ENCODE peak calls at places on chromosomes 6 and 20, in ten cellular contexts. One of them, this sample, is unnamed.

GRCh38 chr6:25601797-25602679 is 50.0 kb upstream of the SCGN start:
- DNase-seq in pancreas: no peak
- DNase-seq in GM12878: no peak
- DNase-seq in cardiac muscle cell: peak; percentile 80
- DNase-seq in neural progenitor cell: peak; percentile 75
- DNase-seq in naive thymus-derived CD4-positive, alpha-beta T cell: peak; percentile 47
- DNase-seq in trophoblast cell: no peak
- DNase-seq in lower lobe of right lung: no peak
- DNase-seq in heart right ventricle: no peak
- DNase-seq in SJSA1: no peak
- DNase-seq in this sample: no peak

GRCh38 chr6:129543981-129544380 is 166.0 kb downstream of the ARHGAP18 start:
- DNase-seq in pancreas: no peak
- DNase-seq in GM12878: no peak
- DNase-seq in cardiac muscle cell: peak; percentile 20
- DNase-seq in neural progenitor cell: no peak
- DNase-seq in naive thymus-derived CD4-positive, alpha-beta T cell: no peak
- DNase-seq in trophoblast cell: no peak
- DNase-seq in lower lobe of right lung: no peak
- DNase-seq in heart right ventricle: no peak
- DNase-seq in SJSA1: no peak
- DNase-seq in this sample: no peak

GRCh38 chr6:37882724-37883413 is 63.3 kb downstream of the ZFAND3 start:
- DNase-seq in pancreas: no peak
- DNase-seq in GM12878: no peak
- DNase-seq in cardiac muscle cell: peak; percentile 78
- DNase-seq in neural progenitor cell: peak; percentile 18
- DNase-seq in naive thymus-derived CD4-positive, alpha-beta T cell: no peak
- DNase-seq in trophoblast cell: no peak
- DNase-seq in lower lobe of right lung: no peak
- DNase-seq in heart right ventricle: no peak
- DNase-seq in SJSA1: peak; percentile 56
- DNase-seq in this sample: no peak

GRCh38 chr20:41989935-41990635 is 371.9 kb upstream of the CHD6 start:
- DNase-seq in pancreas: no peak
- DNase-seq in GM12878: no peak
- DNase-seq in cardiac muscle cell: peak; percentile 5
- DNase-seq in neural progenitor cell: peak; percentile 50
- DNase-seq in naive thymus-derived CD4-positive, alpha-beta T cell: no peak
- DNase-seq in trophoblast cell: no peak
- DNase-seq in lower lobe of right lung: no peak
- DNase-seq in heart right ventricle: no peak
- DNase-seq in SJSA1: no peak
- DNase-seq in this sample: no peak

GRCh38 chr20:41786158-41786557 is 168.0 kb upstream of the CHD6 start:
- DNase-seq in pancreas: no peak
- DNase-seq in GM12878: no peak
- DNase-seq in cardiac muscle cell: no peak
- DNase-seq in neural progenitor cell: no peak
- DNase-seq in naive thymus-derived CD4-positive, alpha-beta T cell: no peak
- DNase-seq in trophoblast cell: no peak
- DNase-seq in lower lobe of right lung: no peak
- DNase-seq in heart right ventricle: no peak
- DNase-seq in SJSA1: no peak
- DNase-seq in this sample: no peak

GRCh38 chr6:149454405-149454848 is 30.4 kb downstream of the ZC3H12D start:
- DNase-seq in pancreas: peak; percentile 99
- DNase-seq in GM12878: no peak
- DNase-seq in cardiac muscle cell: peak; percentile 99
- DNase-seq in neural progenitor cell: no peak
- DNase-seq in naive thymus-derived CD4-positive, alpha-beta T cell: no peak
- DNase-seq in trophoblast cell: no peak
- DNase-seq in lower lobe of right lung: peak; percentile 96
- DNase-seq in heart right ventricle: peak; percentile 99
- DNase-seq in SJSA1: peak; percentile 79
- DNase-seq in this sample: no peak

GRCh38 chr20:43731469-43731868 is 4.7 kb upstream of the GTSF1L start:
- DNase-seq in pancreas: no peak
- DNase-seq in GM12878: no peak
- DNase-seq in cardiac muscle cell: peak; percentile 74
- DNase-seq in neural progenitor cell: no peak
- DNase-seq in naive thymus-derived CD4-positive, alpha-beta T cell: no peak
- DNase-seq in trophoblast cell: no peak
- DNase-seq in lower lobe of right lung: no peak
- DNase-seq in heart right ventricle: no peak
- DNase-seq in SJSA1: no peak
- DNase-seq in this sample: no peak

GRCh38 chr6:43076928-43077809 is 1.1 kb downstream of the PTK7 start:
- DNase-seq in pancreas: peak; percentile 49
- DNase-seq in GM12878: no peak
- DNase-seq in cardiac muscle cell: peak; percentile 54
- DNase-seq in neural progenitor cell: peak; percentile 78
- DNase-seq in naive thymus-derived CD4-positive, alpha-beta T cell: no peak
- DNase-seq in trophoblast cell: no peak
- DNase-seq in lower lobe of right lung: peak; percentile 58
- DNase-seq in heart right ventricle: no peak
- DNase-seq in SJSA1: peak; percentile 68
- DNase-seq in this sample: no peak

GRCh38 chr6:157688960-157689599 is 134.0 kb upstream of the SNX9 start:
- DNase-seq in pancreas: no peak
- DNase-seq in GM12878: no peak
- DNase-seq in cardiac muscle cell: peak; percentile 51
- DNase-seq in neural progenitor cell: peak; percentile 64
- DNase-seq in naive thymus-derived CD4-positive, alpha-beta T cell: no peak
- DNase-seq in trophoblast cell: peak; percentile 62
- DNase-seq in lower lobe of right lung: no peak
- DNase-seq in heart right ventricle: no peak
- DNase-seq in SJSA1: no peak
- DNase-seq in this sample: no peak

GRCh38 chr20:35833271-35833670 is 61.5 kb downstream of the PHF20 start:
- DNase-seq in pancreas: no peak
- DNase-seq in GM12878: no peak
- DNase-seq in cardiac muscle cell: no peak
- DNase-seq in neural progenitor cell: no peak
- DNase-seq in naive thymus-derived CD4-positive, alpha-beta T cell: no peak
- DNase-seq in trophoblast cell: no peak
- DNase-seq in lower lobe of right lung: no peak
- DNase-seq in heart right ventricle: no peak
- DNase-seq in SJSA1: no peak
- DNase-seq in this sample: no peak

GRCh38 chr6:88006559-88006958 is 41.1 kb upstream of the SPACA1 start:
- DNase-seq in pancreas: no peak
- DNase-seq in GM12878: no peak
- DNase-seq in cardiac muscle cell: no peak
- DNase-seq in neural progenitor cell: no peak
- DNase-seq in naive thymus-derived CD4-positive, alpha-beta T cell: no peak
- DNase-seq in trophoblast cell: peak; percentile 4
- DNase-seq in lower lobe of right lung: no peak
- DNase-seq in heart right ventricle: no peak
- DNase-seq in SJSA1: no peak
- DNase-seq in this sample: no peak

GRCh38 chr6:150981095-150981494 is 115.6 kb downstream of the MTHFD1L start:
- DNase-seq in pancreas: no peak
- DNase-seq in GM12878: peak; percentile 81
- DNase-seq in cardiac muscle cell: no peak
- DNase-seq in neural progenitor cell: no peak
- DNase-seq in naive thymus-derived CD4-positive, alpha-beta T cell: no peak
- DNase-seq in trophoblast cell: no peak
- DNase-seq in lower lobe of right lung: no peak
- DNase-seq in heart right ventricle: no peak
- DNase-seq in SJSA1: no peak
- DNase-seq in this sample: no peak

GRCh38 chr6:26103141-26103769 is 16.0 kb downstream of the HFE start:
- DNase-seq in pancreas: no peak
- DNase-seq in GM12878: no peak
- DNase-seq in cardiac muscle cell: peak; percentile 72
- DNase-seq in neural progenitor cell: peak; percentile 26
- DNase-seq in naive thymus-derived CD4-positive, alpha-beta T cell: no peak
- DNase-seq in trophoblast cell: no peak
- DNase-seq in lower lobe of right lung: no peak
- DNase-seq in heart right ventricle: no peak
- DNase-seq in SJSA1: no peak
- DNase-seq in this sample: no peak

GRCh38 chr6:170086639-170087420 is 204.0 kb downstream of the DLL1 start:
- DNase-seq in pancreas: no peak
- DNase-seq in GM12878: no peak
- DNase-seq in cardiac muscle cell: no peak
- DNase-seq in neural progenitor cell: no peak
- DNase-seq in naive thymus-derived CD4-positive, alpha-beta T cell: no peak
- DNase-seq in trophoblast cell: no peak
- DNase-seq in lower lobe of right lung: peak; percentile 37
- DNase-seq in heart right ventricle: no peak
- DNase-seq in SJSA1: peak; percentile 28
- DNase-seq in this sample: no peak

GRCh38 chr6:121319112-121319553 is 15.1 kb downstream of the TBC1D32 start:
- DNase-seq in pancreas: no peak
- DNase-seq in GM12878: no peak
- DNase-seq in cardiac muscle cell: peak; percentile 47
- DNase-seq in neural progenitor cell: peak; percentile 43
- DNase-seq in naive thymus-derived CD4-positive, alpha-beta T cell: no peak
- DNase-seq in trophoblast cell: no peak
- DNase-seq in lower lobe of right lung: no peak
- DNase-seq in heart right ventricle: no peak
- DNase-seq in SJSA1: no peak
- DNase-seq in this sample: no peak
- H3K4me3 ChIP-seq in pancreas: peak overlapping the region; percentile 12
- H3K4me3 ChIP-seq in GM12878: no peak overlapping the region
- H3K4me3 ChIP-seq in cardiac muscle cell: peak overlapping the region; percentile 21
- H3K4me3 ChIP-seq in neural progenitor cell: peak overlapping the region; percentile 21
- H3K4me3 ChIP-seq in naive thymus-derived CD4-positive, alpha-beta T cell: no peak overlapping the region
- H3K4me3 ChIP-seq in trophoblast cell: no peak overlapping the region
- H3K4me3 ChIP-seq in lower lobe of right lung: no peak overlapping the region
- H3K4me3 ChIP-seq in heart right ventricle: no peak overlapping the region
- H3K4me3 ChIP-seq in SJSA1: no peak overlapping the region
- H3K4me3 ChIP-seq in this sample: no peak overlapping the region

DNA sequence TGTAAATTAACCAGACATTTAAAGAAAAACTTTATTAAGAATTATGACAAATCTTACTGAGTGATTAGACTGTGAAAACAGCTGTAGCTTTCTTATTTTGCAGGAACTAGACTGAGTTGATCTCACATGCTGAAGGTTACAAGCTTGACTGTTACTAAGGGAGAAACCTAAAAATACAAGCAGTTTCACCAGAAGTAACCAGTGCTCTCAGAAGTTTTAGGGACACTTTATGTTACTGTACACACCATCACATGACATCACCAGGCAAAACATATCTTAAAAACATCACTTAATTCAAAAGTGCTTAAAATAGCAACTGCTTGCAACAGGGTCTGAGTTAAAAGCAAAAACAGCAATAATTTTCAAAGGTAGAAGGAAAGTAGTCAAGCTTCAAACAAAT is 5.4 kb downstream of the FBXO30 start:
- DNase-seq in pancreas: no peak
- DNase-seq in GM12878: no peak
- DNase-seq in cardiac muscle cell: no peak
- DNase-seq in neural progenitor cell: no peak
- DNase-seq in naive thymus-derived CD4-positive, alpha-beta T cell: no peak
- DNase-seq in trophoblast cell: no peak
- DNase-seq in lower lobe of right lung: no peak
- DNase-seq in heart right ventricle: no peak
- DNase-seq in SJSA1: no peak
- DNase-seq in this sample: no peak
- H3K9me3 ChIP-seq in pancreas: no peaks in the 10 kb centered on the region
- H3K9me3 ChIP-seq in GM12878: no peaks in the 10 kb centered on the region
- H3K9me3 ChIP-seq in cardiac muscle cell: no peaks in the 10 kb centered on the region
- H3K9me3 ChIP-seq in neural progenitor cell: no peaks in the 10 kb centered on the region
- H3K9me3 ChIP-seq in naive thymus-derived CD4-positive, alpha-beta T cell: no peaks in the 10 kb centered on the region
- H3K9me3 ChIP-seq in trophoblast cell: no peaks in the 10 kb centered on the region
- H3K9me3 ChIP-seq in lower lobe of right lung: no peaks in the 10 kb centered on the region
- H3K9me3 ChIP-seq in heart right ventricle: no peaks in the 10 kb centered on the region
- H3K9me3 ChIP-seq in SJSA1: no peaks in the 10 kb centered on the region
- H3K9me3 ChIP-seq in this sample: no peaks in the 10 kb centered on the region

GRCh38 chr20:63418617-63419016 is 53.8 kb downstream of the KCNQ2 start:
- DNase-seq in pancreas: no peak
- DNase-seq in GM12878: no peak
- DNase-seq in cardiac muscle cell: no peak
- DNase-seq in neural progenitor cell: no peak
- DNase-seq in naive thymus-derived CD4-positive, alpha-beta T cell: no peak
- DNase-seq in trophoblast cell: no peak
- DNase-seq in lower lobe of right lung: no peak
- DNase-seq in heart right ventricle: no peak
- DNase-seq in SJSA1: no peak
- DNase-seq in this sample: no peak

GRCh38 chr20:63419299-63419698 is 53.2 kb downstream of the KCNQ2 start:
- DNase-seq in pancreas: no peak
- DNase-seq in GM12878: no peak
- DNase-seq in cardiac muscle cell: no peak
- DNase-seq in neural progenitor cell: no peak
- DNase-seq in naive thymus-derived CD4-positive, alpha-beta T cell: no peak
- DNase-seq in trophoblast cell: no peak
- DNase-seq in lower lobe of right lung: no peak
- DNase-seq in heart right ventricle: no peak
- DNase-seq in SJSA1: no peak
- DNase-seq in this sample: no peak

GRCh38 chr20:63421913-63422312 is 50.5 kb downstream of the KCNQ2 start:
- DNase-seq in pancreas: no peak
- DNase-seq in GM12878: no peak
- DNase-seq in cardiac muscle cell: no peak
- DNase-seq in neural progenitor cell: no peak
- DNase-seq in naive thymus-derived CD4-positive, alpha-beta T cell: no peak
- DNase-seq in trophoblast cell: no peak
- DNase-seq in lower lobe of right lung: no peak
- DNase-seq in heart right ventricle: no peak
- DNase-seq in SJSA1: no peak
- DNase-seq in this sample: no peak

GRCh38 chr20:63421094-63421692 is 51.3 kb downstream of the KCNQ2 start:
- DNase-seq in pancreas: no peak
- DNase-seq in GM12878: no peak
- DNase-seq in cardiac muscle cell: no peak
- DNase-seq in neural progenitor cell: no peak
- DNase-seq in naive thymus-derived CD4-positive, alpha-beta T cell: no peak
- DNase-seq in trophoblast cell: no peak
- DNase-seq in lower lobe of right lung: no peak
- DNase-seq in heart right ventricle: no peak
- DNase-seq in SJSA1: no peak
- DNase-seq in this sample: no peak

GRCh38 chr20:63420359-63421093 is 51.9 kb downstream of the KCNQ2 start:
- DNase-seq in pancreas: no peak
- DNase-seq in GM12878: no peak
- DNase-seq in cardiac muscle cell: no peak
- DNase-seq in neural progenitor cell: no peak
- DNase-seq in naive thymus-derived CD4-positive, alpha-beta T cell: no peak
- DNase-seq in trophoblast cell: no peak
- DNase-seq in lower lobe of right lung: no peak
- DNase-seq in heart right ventricle: no peak
- DNase-seq in SJSA1: no peak
- DNase-seq in this sample: no peak
- H3K27me3 ChIP-seq in pancreas: no peaks in the 10 kb centered on the region
- H3K27me3 ChIP-seq in GM12878: no peaks in the 10 kb centered on the region
- H3K27me3 ChIP-seq in cardiac muscle cell: no peaks in the 10 kb centered on the region
- H3K27me3 ChIP-seq in neural progenitor cell: no peaks in the 10 kb centered on the region
- H3K27me3 ChIP-seq in naive thymus-derived CD4-positive, alpha-beta T cell: no peaks in the 10 kb centered on the region
- H3K27me3 ChIP-seq in trophoblast cell: no peaks in the 10 kb centered on the region
- H3K27me3 ChIP-seq in lower lobe of right lung: peaks cover 16% of the 10 kb centered on the region
- H3K27me3 ChIP-seq in heart right ventricle: peaks cover 60% of the 10 kb centered on the region
- H3K27me3 ChIP-seq in SJSA1: peaks cover 94% of the 10 kb centered on the region
- H3K27me3 ChIP-seq in this sample: no peaks in the 10 kb centered on the region

DNA sequence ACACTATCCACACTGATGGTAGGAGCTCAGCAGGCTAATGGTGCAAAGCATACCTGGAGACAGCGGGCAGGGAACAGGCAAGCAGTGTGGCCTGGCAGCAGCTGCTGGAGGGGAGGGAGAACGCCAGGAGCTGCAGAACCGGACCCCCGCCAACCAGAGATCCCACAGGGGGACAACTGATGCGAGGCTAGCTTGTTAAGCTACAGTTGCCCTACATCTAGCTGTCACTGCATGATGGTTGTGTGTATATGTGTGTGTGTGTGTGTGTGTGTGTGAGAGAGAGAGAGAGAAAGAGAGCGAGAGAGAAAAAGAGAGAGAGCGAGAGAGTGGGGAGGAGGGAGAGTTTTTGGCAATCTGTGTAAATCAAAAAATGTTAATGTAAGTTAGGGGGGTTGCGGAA is 69.7 kb upstream of the NHSL1 start:
- DNase-seq in pancreas: no peak
- DNase-seq in GM12878: no peak
- DNase-seq in cardiac muscle cell: no peak
- DNase-seq in neural progenitor cell: no peak
- DNase-seq in naive thymus-derived CD4-positive, alpha-beta T cell: no peak
- DNase-seq in trophoblast cell: no peak
- DNase-seq in lower lobe of right lung: no peak
- DNase-seq in heart right ventricle: no peak
- DNase-seq in SJSA1: no peak
- DNase-seq in this sample: no peak
- H3K4me3 ChIP-seq in pancreas: no peak overlapping the region
- H3K4me3 ChIP-seq in GM12878: no peak overlapping the region
- H3K4me3 ChIP-seq in cardiac muscle cell: no peak overlapping the region
- H3K4me3 ChIP-seq in neural progenitor cell: no peak overlapping the region
- H3K4me3 ChIP-seq in naive thymus-derived CD4-positive, alpha-beta T cell: no peak overlapping the region
- H3K4me3 ChIP-seq in trophoblast cell: no peak overlapping the region
- H3K4me3 ChIP-seq in lower lobe of right lung: peak overlapping the region; percentile 44
- H3K4me3 ChIP-seq in heart right ventricle: no peak overlapping the region
- H3K4me3 ChIP-seq in SJSA1: no peak overlapping the region
- H3K4me3 ChIP-seq in this sample: no peak overlapping the region

This sample was measured in CD8-positive, alpha-beta memory T cell.